ENCODE peak calls at places on chromosomes 11 and 22, in seven cellular contexts. One of them, this sample, is unnamed. For H3K27me3, the result is how much of the 10 kb centered on the place peaks cover.

GRCh38 chr22:24088796-24089195 is 77.7 kb downstream of the CABIN1 start:
- DNase-seq in iPS DF 6.9: no peak
- DNase-seq in dorsolateral prefrontal cortex: no peak
- DNase-seq in psoas muscle: no peak
- DNase-seq in GM06990: no peak
- DNase-seq in tibial artery: no peak
- DNase-seq in MM.1S: no peak
- DNase-seq in this sample: no peak

GRCh38 chr11:33000181-33000580 is 15.5 kb upstream of the DEPDC7 start:
- DNase-seq in tibial artery: no peak
- DNase-seq in dorsolateral prefrontal cortex: no peak
- DNase-seq in psoas muscle: no peak
- DNase-seq in GM06990: no peak
- DNase-seq in MM.1S: no peak
- DNase-seq in iPS DF 6.9: no peak
- DNase-seq in this sample: no peak

GRCh38 chr11:86672007-86672621 is at the start of gene ME3:
- DNase-seq in psoas muscle: peak
- DNase-seq in MM.1S: peak
- DNase-seq in dorsolateral prefrontal cortex: peak
- DNase-seq in iPS DF 6.9: no peak
- DNase-seq in GM06990: peak
- DNase-seq in tibial artery: peak
- DNase-seq in this sample: peak

GRCh38 chr11:65303542-65303941 is 11.1 kb upstream of the CDC42EP2 start:
- DNase-seq in tibial artery: no peak
- DNase-seq in GM06990: no peak
- DNase-seq in psoas muscle: no peak
- DNase-seq in MM.1S: no peak
- DNase-seq in dorsolateral prefrontal cortex: no peak
- DNase-seq in iPS DF 6.9: no peak
- DNase-seq in this sample: no peak

GRCh38 chr22:21727159-21727558 is 8.4 kb downstream of the YPEL1 start:
- DNase-seq in psoas muscle: no peak
- DNase-seq in iPS DF 6.9: no peak
- DNase-seq in dorsolateral prefrontal cortex: no peak
- DNase-seq in GM06990: no peak
- DNase-seq in MM.1S: no peak
- DNase-seq in tibial artery: no peak
- DNase-seq in this sample: no peak

GRCh38 chr11:46738887-46739286 is 19.9 kb downstream of the F2 start:
- DNase-seq in dorsolateral prefrontal cortex: no peak
- DNase-seq in GM06990: no peak
- DNase-seq in iPS DF 6.9: no peak
- DNase-seq in tibial artery: no peak
- DNase-seq in MM.1S: no peak
- DNase-seq in psoas muscle: no peak
- DNase-seq in this sample: no peak

GRCh38 chr11:71251761-71252433 is 480 bp downstream of the SHANK2 start:
- DNase-seq in tibial artery: no peak
- DNase-seq in dorsolateral prefrontal cortex: no peak
- DNase-seq in iPS DF 6.9: no peak
- DNase-seq in GM06990: peak
- DNase-seq in MM.1S: no peak
- DNase-seq in psoas muscle: no peak
- DNase-seq in this sample: no peak

GRCh38 chr11:60858731-60859464 is 3.1 kb upstream of the PTGDR2 start:
- DNase-seq in tibial artery: no peak
- DNase-seq in MM.1S: no peak
- DNase-seq in GM06990: no peak
- DNase-seq in dorsolateral prefrontal cortex: no peak
- DNase-seq in iPS DF 6.9: no peak
- DNase-seq in psoas muscle: no peak
- DNase-seq in this sample: peak

GRCh38 chr11:2268911-2269600 is 1.3 kb downstream of the ASCL2 start:
- DNase-seq in MM.1S: no peak
- DNase-seq in iPS DF 6.9: no peak
- DNase-seq in tibial artery: peak
- DNase-seq in dorsolateral prefrontal cortex: no peak
- DNase-seq in psoas muscle: no peak
- DNase-seq in GM06990: peak
- DNase-seq in this sample: peak

GRCh38 chr11:130651266-130651855 is 202.9 kb downstream of the ADAMTS15 start:
- DNase-seq in dorsolateral prefrontal cortex: no peak
- DNase-seq in GM06990: no peak
- DNase-seq in MM.1S: no peak
- DNase-seq in iPS DF 6.9: no peak
- DNase-seq in psoas muscle: no peak
- DNase-seq in tibial artery: no peak
- DNase-seq in this sample: no peak

GRCh38 chr11:102004220-102004619 is 43.0 kb upstream of the CFAP300 start:
- DNase-seq in MM.1S: peak
- DNase-seq in iPS DF 6.9: no peak
- DNase-seq in tibial artery: no peak
- DNase-seq in GM06990: peak
- DNase-seq in psoas muscle: no peak
- DNase-seq in dorsolateral prefrontal cortex: no peak
- DNase-seq in this sample: no peak

GRCh38 chr11:77580712-77581337 is 8.9 kb upstream of the AQP11 start:
- DNase-seq in tibial artery: no peak
- DNase-seq in psoas muscle: no peak
- DNase-seq in iPS DF 6.9: no peak
- DNase-seq in GM06990: no peak
- DNase-seq in dorsolateral prefrontal cortex: no peak
- DNase-seq in MM.1S: no peak
- DNase-seq in this sample: peak

GRCh38 chr22:50186789-50187523 is 1.2 kb downstream of the TRABD start:
- DNase-seq in dorsolateral prefrontal cortex: no peak
- DNase-seq in iPS DF 6.9: no peak
- DNase-seq in tibial artery: no peak
- DNase-seq in GM06990: peak
- DNase-seq in psoas muscle: peak
- DNase-seq in MM.1S: peak
- DNase-seq in this sample: peak

GRCh38 chr22:24003887-24004286 is 1.4 kb downstream of the GSTT4 start:
- DNase-seq in MM.1S: no peak
- DNase-seq in tibial artery: no peak
- DNase-seq in psoas muscle: no peak
- DNase-seq in iPS DF 6.9: no peak
- DNase-seq in GM06990: no peak
- DNase-seq in dorsolateral prefrontal cortex: no peak
- DNase-seq in this sample: no peak

GRCh38 chr11:78166832-78167469 is 21.5 kb downstream of the KCTD21 start:
- DNase-seq in tibial artery: no peak
- DNase-seq in dorsolateral prefrontal cortex: no peak
- DNase-seq in iPS DF 6.9: no peak
- DNase-seq in MM.1S: no peak
- DNase-seq in GM06990: no peak
- DNase-seq in psoas muscle: no peak
- DNase-seq in this sample: no peak

GRCh38 chr22:45581549-45582080 is 78.9 kb downstream of the FBLN1 start:
- DNase-seq in psoas muscle: no peak
- DNase-seq in GM06990: no peak
- DNase-seq in iPS DF 6.9: no peak
- DNase-seq in tibial artery: no peak
- DNase-seq in dorsolateral prefrontal cortex: no peak
- DNase-seq in MM.1S: no peak
- DNase-seq in this sample: no peak
- H3K27me3 ChIP-seq in psoas muscle: under half
- H3K27me3 ChIP-seq in GM06990: under half
- H3K27me3 ChIP-seq in iPS DF 6.9: under half
- H3K27me3 ChIP-seq in tibial artery: under half
- H3K27me3 ChIP-seq in dorsolateral prefrontal cortex: under half
- H3K27me3 ChIP-seq in MM.1S: half or more
- H3K27me3 ChIP-seq in this sample: under half

GRCh38 chr11:59144579-59145345 is 2.1 kb downstream of the FAM111A start:
- DNase-seq in MM.1S: peak
- DNase-seq in iPS DF 6.9: peak
- DNase-seq in psoas muscle: peak
- DNase-seq in dorsolateral prefrontal cortex: no peak
- DNase-seq in GM06990: peak
- DNase-seq in tibial artery: peak
- DNase-seq in this sample: peak

GRCh38 chr11:59141673-59142460 is 789 bp upstream of the FAM111A start:
- DNase-seq in dorsolateral prefrontal cortex: no peak
- DNase-seq in GM06990: no peak
- DNase-seq in MM.1S: no peak
- DNase-seq in psoas muscle: no peak
- DNase-seq in tibial artery: no peak
- DNase-seq in iPS DF 6.9: no peak
- DNase-seq in this sample: no peak

GRCh38 chr11:59142530-59143507 is at the start of gene FAM111A:
- DNase-seq in MM.1S: peak
- DNase-seq in iPS DF 6.9: peak
- DNase-seq in dorsolateral prefrontal cortex: peak
- DNase-seq in GM06990: peak
- DNase-seq in psoas muscle: peak
- DNase-seq in tibial artery: peak
- DNase-seq in this sample: peak

GRCh38 chr11:59145534-59145933 is 2.9 kb downstream of the FAM111A start:
- DNase-seq in GM06990: no peak
- DNase-seq in MM.1S: no peak
- DNase-seq in psoas muscle: no peak
- DNase-seq in tibial artery: no peak
- DNase-seq in dorsolateral prefrontal cortex: no peak
- DNase-seq in iPS DF 6.9: no peak
- DNase-seq in this sample: no peak

DNA sequence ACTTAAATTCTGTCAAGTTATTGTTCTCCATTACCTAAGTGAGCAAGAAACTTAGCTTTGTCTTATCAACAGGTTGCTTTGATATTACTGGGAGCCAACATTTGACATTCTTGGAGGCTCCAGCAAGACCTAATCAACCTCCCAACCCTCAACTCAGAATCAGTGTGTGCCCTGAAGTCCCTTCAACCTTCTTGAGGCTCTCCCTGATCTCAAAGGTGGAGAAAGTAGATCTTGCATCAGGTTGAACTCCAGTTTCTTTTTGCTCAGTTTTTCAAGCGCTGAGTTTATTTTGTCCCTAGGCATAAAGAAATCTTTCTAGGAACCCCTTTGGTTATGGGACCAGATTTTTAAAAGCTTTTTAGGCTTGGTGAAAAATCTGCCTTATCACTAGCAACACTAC is 1.4 kb downstream of the FAM111A start:
- DNase-seq in iPS DF 6.9: no peak
- DNase-seq in GM06990: no peak
- DNase-seq in dorsolateral prefrontal cortex: no peak
- DNase-seq in tibial artery: no peak
- DNase-seq in MM.1S: no peak
- DNase-seq in psoas muscle: no peak
- DNase-seq in this sample: no peak
- H3K4me3 ChIP-seq in iPS DF 6.9: no peak
- H3K4me3 ChIP-seq in GM06990: peak
- H3K4me3 ChIP-seq in dorsolateral prefrontal cortex: peak
- H3K4me3 ChIP-seq in tibial artery: peak
- H3K4me3 ChIP-seq in MM.1S: peak
- H3K4me3 ChIP-seq in psoas muscle: peak
- H3K4me3 ChIP-seq in this sample: peak

GRCh38 chr11:6260207-6260726 is 629 bp downstream of the CCKBR start:
- DNase-seq in GM06990: no peak
- DNase-seq in MM.1S: no peak
- DNase-seq in iPS DF 6.9: no peak
- DNase-seq in psoas muscle: no peak
- DNase-seq in tibial artery: no peak
- DNase-seq in dorsolateral prefrontal cortex: no peak
- DNase-seq in this sample: no peak

GRCh38 chr11:6258571-6258998 is 1.1 kb upstream of the CCKBR start:
- DNase-seq in MM.1S: no peak
- DNase-seq in psoas muscle: no peak
- DNase-seq in iPS DF 6.9: no peak
- DNase-seq in tibial artery: no peak
- DNase-seq in GM06990: no peak
- DNase-seq in dorsolateral prefrontal cortex: no peak
- DNase-seq in this sample: no peak

GRCh38 chr11:6258141-6258540 is 1.5 kb upstream of the CCKBR start:
- DNase-seq in psoas muscle: no peak
- DNase-seq in tibial artery: no peak
- DNase-seq in GM06990: no peak
- DNase-seq in dorsolateral prefrontal cortex: no peak
- DNase-seq in MM.1S: no peak
- DNase-seq in iPS DF 6.9: no peak
- DNase-seq in this sample: no peak

GRCh38 chr11:6263664-6264063 is 4.0 kb downstream of the CCKBR start:
- DNase-seq in GM06990: no peak
- DNase-seq in tibial artery: no peak
- DNase-seq in psoas muscle: no peak
- DNase-seq in iPS DF 6.9: no peak
- DNase-seq in MM.1S: no peak
- DNase-seq in dorsolateral prefrontal cortex: no peak
- DNase-seq in this sample: no peak

DNA sequence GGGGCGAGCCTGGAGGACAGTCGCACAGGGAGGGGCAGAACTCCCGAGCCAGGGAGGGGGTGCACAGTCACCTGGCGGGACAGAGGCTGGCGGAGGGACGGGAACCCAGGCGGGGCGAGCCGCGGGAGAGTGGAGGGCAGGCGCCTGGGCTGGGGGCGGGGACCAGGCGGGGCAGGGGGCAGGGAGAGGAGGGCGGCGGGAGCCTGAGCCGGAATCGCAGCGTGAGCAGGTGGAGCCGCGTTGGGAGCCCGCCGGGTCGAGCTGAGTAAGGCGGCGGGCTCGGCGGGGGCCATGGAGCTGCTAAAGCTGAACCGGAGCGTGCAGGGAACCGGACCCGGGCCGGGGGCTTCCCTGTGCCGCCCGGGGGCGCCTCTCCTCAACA is at the start of gene CCKBR:
- DNase-seq in GM06990: no peak
- DNase-seq in MM.1S: no peak
- DNase-seq in psoas muscle: no peak
- DNase-seq in iPS DF 6.9: no peak
- DNase-seq in dorsolateral prefrontal cortex: no peak
- DNase-seq in tibial artery: no peak
- DNase-seq in this sample: peak
- H3K27me3 ChIP-seq in GM06990: under half
- H3K27me3 ChIP-seq in MM.1S: under half
- H3K27me3 ChIP-seq in psoas muscle: half or more
- H3K27me3 ChIP-seq in iPS DF 6.9: under half
- H3K27me3 ChIP-seq in dorsolateral prefrontal cortex: under half
- H3K27me3 ChIP-seq in tibial artery: under half
- H3K27me3 ChIP-seq in this sample: under half

DNA sequence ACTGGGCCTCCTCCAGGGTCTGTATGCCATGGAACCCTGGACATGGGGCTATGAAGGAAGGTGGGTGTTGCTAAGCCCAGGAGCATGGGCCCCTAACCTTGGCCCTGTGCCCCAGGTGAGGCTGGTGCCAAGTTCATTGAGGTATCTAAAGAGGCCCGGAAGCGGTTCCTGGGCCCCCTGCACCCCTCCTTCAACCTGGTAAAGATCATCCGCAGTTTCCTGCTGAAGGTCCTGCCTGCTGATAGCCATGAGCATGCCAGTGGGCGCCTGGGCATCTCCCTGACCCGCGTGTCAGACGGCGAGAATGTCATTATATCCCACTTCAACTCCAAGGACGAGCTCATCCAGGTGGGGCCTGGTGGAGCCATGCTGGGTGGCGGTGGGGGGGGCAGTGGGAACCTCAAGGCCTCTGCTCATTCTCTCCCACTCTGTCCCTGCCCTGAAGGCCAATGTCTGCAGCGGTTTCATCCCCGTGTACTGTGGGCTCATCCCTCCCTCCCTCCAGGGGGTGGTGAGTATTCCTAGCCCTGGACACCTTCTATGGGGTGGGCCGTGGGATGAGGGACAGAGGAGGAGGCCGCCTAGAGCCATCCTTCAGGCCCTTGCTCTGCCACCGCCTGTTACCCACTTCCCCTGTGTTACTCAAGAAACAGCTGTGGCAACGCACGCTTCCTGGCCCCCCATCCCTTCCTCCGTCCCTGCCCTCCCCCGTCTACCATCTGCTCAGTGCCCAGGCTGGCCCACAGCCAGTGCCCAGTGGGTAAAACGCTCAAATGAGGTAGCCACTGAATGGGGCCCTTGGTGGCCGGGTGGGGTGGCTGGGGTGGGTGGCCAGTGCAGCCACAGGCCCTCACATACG is 3.0 kb downstream of the PNPLA2 start:
- DNase-seq in MM.1S: no peak
- DNase-seq in psoas muscle: peak
- DNase-seq in iPS DF 6.9: no peak
- DNase-seq in dorsolateral prefrontal cortex: no peak
- DNase-seq in tibial artery: no peak
- DNase-seq in GM06990: no peak
- DNase-seq in this sample: no peak
- H3K4me3 ChIP-seq in MM.1S: no peak
- H3K4me3 ChIP-seq in psoas muscle: peak
- H3K4me3 ChIP-seq in iPS DF 6.9: no peak
- H3K4me3 ChIP-seq in dorsolateral prefrontal cortex: peak
- H3K4me3 ChIP-seq in tibial artery: peak
- H3K4me3 ChIP-seq in GM06990: no peak
- H3K4me3 ChIP-seq in this sample: no peak